ENCODE peak calls at places on chromosome 18, in six cellular contexts. D is IMR-90, M is right lobe of liver, Q is GM12878, H is breast epithelium, W is uterus. F is an unnamed sample.

GRCh38 chr18:68288408-68288807 is 426.5 kb downstream of the TMX3 start:
- DNase-seq in M (no peak), H (no peak), W (no peak), Q (no peak), D (no peak), F (no peak)

GRCh38 chr18:62450546-62451395 is 72.1 kb upstream of the ZCCHC2 start:
- DNase-seq in D (peak), H (peak), W (peak), Q (no peak), M (peak), F (peak)

GRCh38 chr18:78506031-78506461 is 473.6 kb upstream of the SALL3 start:
- DNase-seq in M (no peak), H (no peak), D (no peak), Q (no peak), W (no peak), F (no peak)

GRCh38 chr18:58390399-58390798 is 238.5 kb downstream of the ALPK2 start:
- DNase-seq in D (no peak), W (no peak), H (no peak), Q (no peak), M (no peak), F (no peak)

GRCh38 chr18:45755936-45756335 is 32.0 kb downstream of the SLC14A1 start:
- DNase-seq in H (peak), Q (no peak), W (peak), D (peak), M (no peak), F (peak)

GRCh38 chr18:58045265-58046086 is 1.4 kb downstream of the NEDD4L start:
- DNase-seq in W (peak), M (peak), H (peak), D (peak), Q (no peak), F (peak)

GRCh38 chr18:50401888-50402287 is 27.0 kb downstream of the SKA1 start:
- DNase-seq in M (peak), H (peak), Q (no peak), D (peak), W (no peak), F (peak)

GRCh38 chr18:66533693-66534092 is 70.2 kb downstream of the CDH19 start:
- DNase-seq in W (no peak), D (no peak), H (no peak), M (no peak), Q (no peak), F (no peak)

GRCh38 chr18:42892181-42892580 is 223.3 kb downstream of the RIT2 start:
- DNase-seq in M (no peak), W (no peak), Q (no peak), D (no peak), H (no peak), F (no peak)

GRCh38 chr18:58093311-58093790 is 49.3 kb downstream of the NEDD4L start:
- DNase-seq in W (no peak), D (no peak), Q (no peak), H (no peak), M (no peak), F (no peak)

GRCh38 chr18:48715651-48716354 is 177.0 kb downstream of the CTIF start:
- DNase-seq in D (no peak), Q (no peak), H (no peak), W (no peak), M (no peak), F (no peak)

GRCh38 chr18:25457636-25458035 is 105.7 kb upstream of the ZNF521 start:
- DNase-seq in H (no peak), M (no peak), Q (no peak), D (peak), W (no peak), F (no peak)

GRCh38 chr18:22667616-22668422 is 250.1 kb upstream of the CTAGE1 start:
- DNase-seq in Q (peak), W (peak), M (no peak), H (no peak), D (peak), F (peak)
- TF ChIP-seq POLR2A in Q (no peak), W (no peak), M (no peak), H (no peak), D (no peak), F (no peak)

GRCh38 chr18:72859088-72859487 is 8.7 kb downstream of the NETO1 start:
- DNase-seq in M (no peak), W (no peak), D (no peak), Q (no peak), H (no peak), F (no peak)

GRCh38 chr18:72867721-72868665 is at the start of gene NETO1:
- DNase-seq in H (no peak), Q (no peak), W (no peak), D (no peak), M (no peak), F (no peak)

GRCh38 chr18:72866572-72866900 is 1.3 kb downstream of the NETO1 start:
- DNase-seq in Q (no peak), W (no peak), M (no peak), D (no peak), H (no peak), F (no peak)

GRCh38 chr18:72866901-72867701 is 686 bp downstream of the NETO1 start:
- DNase-seq in M (no peak), D (no peak), W (no peak), Q (no peak), H (no peak), F (no peak)

GRCh38 chr18:72863754-72864153 is 4.0 kb downstream of the NETO1 start:
- DNase-seq in W (no peak), Q (no peak), D (no peak), M (no peak), H (no peak), F (no peak)
- TF ChIP-seq POLR2A in W (no peak), Q (no peak), D (no peak), M (no peak), H (no peak), F (no peak)

GRCh38 chr18:11051462-11051861 is 97.9 kb downstream of the PIEZO2 start:
- DNase-seq in D (no peak), Q (no peak), H (no peak), M (no peak), W (no peak), F (no peak)
- TF ChIP-seq POLR2A in D (no peak), Q (no peak), H (no peak), M (no peak), W (no peak), F (no peak)

GRCh38 chr18:12377556-12378553 is 828 bp upstream of the AFG3L2 start:
- DNase-seq in Q (no peak), M (no peak), H (no peak), D (no peak), W (no peak), F (no peak)
- TF ChIP-seq POLR2A in Q (no peak), M (peak), H (no peak), D (peak), W (no peak), F (peak)

DNA sequence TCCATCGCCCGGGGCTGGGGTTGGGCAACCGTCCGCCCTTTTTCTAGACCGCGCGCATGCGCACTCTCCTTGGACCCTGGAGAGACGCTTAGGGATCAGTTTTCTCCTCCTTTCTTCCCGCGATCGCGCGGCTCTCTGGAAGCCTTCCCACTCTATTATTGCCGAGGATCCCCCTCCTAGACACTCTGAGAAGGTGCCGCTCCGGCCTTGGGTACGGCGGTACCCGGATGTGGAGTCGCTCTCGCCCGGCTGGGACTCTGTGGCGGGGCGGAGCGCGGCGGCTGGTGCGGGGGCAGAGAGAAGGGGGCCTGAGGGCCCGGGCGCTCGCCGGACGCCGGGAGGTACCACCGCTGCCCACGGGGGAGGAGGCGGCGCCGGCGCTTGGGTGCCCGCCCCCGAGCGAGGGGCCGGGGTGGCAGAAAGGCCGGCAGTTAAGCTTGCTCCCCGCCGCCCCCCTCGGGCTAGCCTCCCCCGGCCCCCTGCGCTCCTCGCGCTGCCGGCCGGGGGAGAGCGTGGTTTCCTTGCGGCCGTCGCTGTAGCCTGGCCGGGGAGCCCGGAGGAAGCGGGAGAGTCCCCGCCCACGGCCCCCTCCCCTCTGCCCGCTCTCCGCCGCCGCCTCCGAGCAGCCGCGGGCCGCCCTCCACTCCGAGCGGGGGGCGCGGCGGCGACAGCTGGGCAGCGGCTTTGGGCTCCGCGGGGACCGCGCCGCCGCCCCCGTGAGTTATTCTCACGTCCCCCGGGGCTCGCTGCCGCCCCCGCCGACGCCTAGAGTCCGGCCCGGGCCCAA is at the start of gene MIB1:
- DNase-seq in H (no peak), W (peak), D (peak), Q (peak), M (no peak), F (peak)
- TF ChIP-seq POLR2A in H (peak), W (peak), D (peak), Q (peak), M (peak), F (peak)

GRCh38 chr18:3248670-3249359 is 1.2 kb downstream of the MYL12A start:
- DNase-seq in Q (no peak), W (no peak), D (peak), H (no peak), M (no peak), F (peak)
- TF ChIP-seq POLR2A in Q (no peak), W (no peak), D (no peak), H (no peak), M (peak), F (no peak)

DNA sequence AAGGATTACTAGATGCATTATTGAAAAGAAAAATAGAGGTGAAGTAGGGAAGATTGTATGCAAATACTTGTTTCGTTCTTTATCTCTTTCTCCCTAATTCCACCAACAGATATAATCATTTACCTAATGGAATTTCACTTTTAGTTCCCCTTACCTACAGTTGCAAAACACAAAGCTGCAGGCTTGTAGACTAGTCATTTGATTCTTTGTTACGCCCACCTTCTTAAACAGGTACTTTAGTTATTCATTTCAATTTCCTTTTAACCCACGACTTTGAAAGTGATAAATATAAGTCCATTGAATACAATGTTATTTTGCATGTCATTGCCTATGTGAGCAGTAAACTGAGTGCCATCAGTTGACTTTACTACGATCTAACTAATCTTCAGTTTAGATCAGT is 3.9 kb upstream of the HRH4 start:
- DNase-seq in H (no peak), D (no peak), Q (no peak), W (no peak), M (no peak), F (no peak)
- TF ChIP-seq POLR2A in H (no peak), D (no peak), Q (no peak), W (no peak), M (no peak), F (no peak)

GRCh38 chr18:5417342-5417741 is 121.8 kb upstream of the ZBTB14 start:
- DNase-seq in Q (no peak), M (no peak), H (no peak), W (no peak), D (peak), F (no peak)
- TF ChIP-seq POLR2A in Q (no peak), M (peak), H (no peak), W (no peak), D (no peak), F (no peak)